ENCODE peak calls at places on chromosomes 2 and 18, in four cellular contexts. B, M, V and W are unnamed samples.

GRCh38 chr2:185507703-185508102 is 230.9 kb upstream of the FSIP2 start:
- DNase-seq in B (no peak), M (no peak), V (no peak), W (no peak)

GRCh38 chr2:69582582-69583176 is 60.9 kb downstream of the AAK1 start:
- DNase-seq in B (no peak), M (no peak), V (no peak), W (no peak)

GRCh38 chr2:7703523-7704144 is 786.4 kb downstream of the RNF144A start:
- DNase-seq in B (no peak), M (no peak), V (no peak), W (no peak)

GRCh38 chr18:48861181-48861715 is 89.5 kb downstream of the SMAD7 start:
- DNase-seq in B (no peak), M (no peak), V (no peak), W (no peak)

GRCh38 chr2:209661286-209661685 is 110.3 kb upstream of the UNC80 start:
- DNase-seq in B (no peak), M (no peak), V (no peak), W (no peak)

GRCh38 chr2:43467889-43468288 is 127.9 kb downstream of the THADA start:
- DNase-seq in B (no peak), M (no peak), V (no peak), W (no peak)

GRCh38 chr2:12816379-12817306 is 99.9 kb downstream of the TRIB2 start:
- DNase-seq in B (no peak), M (no peak), V (no peak), W (no peak)

GRCh38 chr2:30178618-30179404 is 32.0 kb downstream of the YPEL5 start:
- DNase-seq in B (peak; percentile 22), M (no peak), V (peak; percentile 27), W (no peak)

GRCh38 chr2:64525323-64525625 is 1.1 kb downstream of the AFTPH start:
- DNase-seq in B (peak; percentile 11), M (no peak), V (no peak), W (no peak)

GRCh38 chr2:16318474-16319195 is 347.0 kb downstream of the CYRIA start:
- DNase-seq in B (peak; percentile 14), M (no peak), V (no peak), W (no peak)

GRCh38 chr2:30232801-30233130 is 1.4 kb downstream of the LBH start:
- DNase-seq in B (peak; percentile 41), M (no peak), V (no peak), W (no peak)

GRCh38 chr18:76488190-76488589 is 6.9 kb downstream of the ZNF516 start:
- DNase-seq in B (no peak), M (no peak), V (no peak), W (no peak)

GRCh38 chr2:16612490-16612889 is 53.1 kb downstream of the CYRIA start:
- DNase-seq in B (no peak), M (no peak), V (no peak), W (no peak)

GRCh38 chr18:65057439-65058083 is 693.3 kb upstream of the CDH7 start:
- DNase-seq in B (no peak), M (no peak), V (no peak), W (no peak)

GRCh38 chr2:172273910-172274571 is 153.3 kb upstream of the ITGA6 start:
- DNase-seq in B (no peak), M (no peak), V (no peak), W (no peak)

GRCh38 chr2:26922638-26923466 is 47.6 kb upstream of the MAPRE3 start:
- DNase-seq in B (peak; percentile 28), M (no peak), V (no peak), W (no peak)

GRCh38 chr2:222707689-222708273 is 36.3 kb downstream of the MOGAT1 start:
- DNase-seq in B (no peak), M (no peak), V (no peak), W (no peak)

GRCh38 chr18:60684843-60685513 is 312.4 kb upstream of the MC4R start:
- DNase-seq in B (no peak), M (no peak), V (no peak), W (no peak)

GRCh38 chr18:5914016-5914415 is 18.7 kb upstream of the TMEM200C start:
- DNase-seq in B (no peak), M (no peak), V (no peak), W (no peak)

GRCh38 chr18:62512532-62512931 is 10.3 kb upstream of the ZCCHC2 start:
- DNase-seq in B (no peak), M (no peak), V (no peak), W (no peak)

GRCh38 chr2:47811668-47812067 is 28.7 kb downstream of the MSH6 start:
- DNase-seq in B (no peak), M (no peak), V (no peak), W (no peak)

GRCh38 chr2:105409717-105410116 is 10.9 kb upstream of the FHL2 start:
- DNase-seq in B (peak; percentile 54), M (no peak), V (peak; percentile 32), W (no peak)

GRCh38 chr2:220465700-220466099 is 838.3 kb downstream of the SLC4A3 start:
- DNase-seq in B (no peak), M (no peak), V (no peak), W (no peak)

GRCh38 chr2:218169757-218170546 is 3.2 kb upstream of the CXCR1 start:
- DNase-seq in B (no peak), M (no peak), V (no peak), W (no peak)

GRCh38 chr2:120628248-120628647 is 107.4 kb upstream of the GLI2 start:
- DNase-seq in B (no peak), M (no peak), V (no peak), W (no peak)

GRCh38 chr2:222594679-222595078 is 61.2 kb downstream of the FARSB start:
- DNase-seq in B (peak; percentile 28), M (no peak), V (no peak), W (no peak)

GRCh38 chr2:36785179-36785795 is 88.8 kb downstream of the VIT start:
- DNase-seq in B (peak; percentile 73), M (no peak), V (peak; percentile 48), W (no peak)

GRCh38 chr2:143934170-143934912 is 585.6 kb downstream of the ZEB2 start:
- DNase-seq in B (no peak), M (no peak), V (no peak), W (no peak)

GRCh38 chr2:170817247-170817998 is 736 bp downstream of the GAD1 start:
- DNase-seq in B (no peak), M (no peak), V (no peak), W (no peak)

GRCh38 chr2:218585541-218585940 is 16.9 kb downstream of the CNOT9 start:
- DNase-seq in B (no peak), M (no peak), V (no peak), W (no peak)

GRCh38 chr18:69890558-69890957 is 57.1 kb downstream of the CD226 start:
- DNase-seq in B (no peak), M (no peak), V (no peak), W (no peak)

GRCh38 chr2:113253453-113253852 is 25.3 kb downstream of the PAX8 start:
- DNase-seq in B (no peak), M (no peak), V (no peak), W (no peak)

GRCh38 chr2:176535480-176536113 is 266.4 kb downstream of the MTX2 start:
- DNase-seq in B (no peak), M (no peak), V (no peak), W (no peak)

GRCh38 chr2:238869293-238870124 is 21.6 kb downstream of the TWIST2 start:
- DNase-seq in B (no peak), M (peak; percentile 55), V (no peak), W (no peak)

GRCh38 chr2:238865744-238866355 is 18.0 kb downstream of the TWIST2 start:
- DNase-seq in B (no peak), M (peak; percentile 59), V (no peak), W (peak; percentile 61)

GRCh38 chr2:238868616-238869292 is 20.9 kb downstream of the TWIST2 start:
- DNase-seq in B (peak; percentile 59), M (peak; percentile 91), V (peak; percentile 65), W (peak; percentile 90)

GRCh38 chr2:238866656-238867277 is 18.9 kb downstream of the TWIST2 start:
- DNase-seq in B (no peak), M (peak; percentile 54), V (no peak), W (no peak)

DNA sequence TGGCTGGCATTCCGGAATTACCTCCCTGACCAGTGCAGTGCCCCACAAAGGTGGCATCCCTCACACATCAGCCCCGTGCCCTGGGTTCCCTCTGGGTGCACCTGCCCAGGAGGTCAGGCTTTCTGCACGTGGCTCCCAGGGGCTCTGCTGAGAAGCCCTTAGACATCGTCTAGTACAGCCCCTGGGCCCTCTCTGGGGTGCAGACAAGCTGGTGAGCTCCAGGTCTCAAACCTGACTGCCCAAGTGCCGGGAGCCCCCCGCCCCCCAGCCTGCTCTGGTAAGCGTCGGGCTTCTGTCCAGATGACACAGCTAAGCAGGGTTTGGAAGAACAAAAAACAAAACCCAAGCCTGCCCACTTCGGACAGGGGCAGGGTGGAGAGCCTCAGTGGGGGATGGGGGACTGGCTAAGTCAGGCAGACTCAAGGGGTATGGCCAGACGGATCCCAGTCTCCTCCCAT is 20.2 kb downstream of the TWIST2 start:
- DNase-seq in B (no peak), M (peak; percentile 70), V (no peak), W (no peak)
- H3K4me1 ChIP-seq in B (peaks cover 42% of the 10 kb centered on the region), M (peaks cover 36% of the 10 kb centered on the region), V (peaks cover 65% of the 10 kb centered on the region), W (peaks cover 38% of the 10 kb centered on the region)

GRCh38 chr18:79725486-79725885 is 45.9 kb downstream of the CTDP1 start:
- DNase-seq in B (no peak), M (no peak), V (no peak), W (no peak)

GRCh38 chr18:79723036-79723435 is 43.4 kb downstream of the CTDP1 start:
- DNase-seq in B (no peak), M (no peak), V (no peak), W (no peak)

GRCh38 chr18:79724299-79725080 is 44.9 kb downstream of the CTDP1 start:
- DNase-seq in B (peak; percentile 45), M (no peak), V (no peak), W (no peak)

GRCh38 chr18:79726721-79727120 is 47.1 kb downstream of the CTDP1 start:
- DNase-seq in B (no peak), M (no peak), V (no peak), W (no peak)

GRCh38 chr18:79723628-79724027 is 44.0 kb downstream of the CTDP1 start:
- DNase-seq in B (peak; percentile 53), M (no peak), V (no peak), W (no peak)
- H3K36me3 ChIP-seq in B (peaks cover 45% of the 10 kb centered on the region), M (peaks cover 91% of the 10 kb centered on the region), V (no peaks in the 10 kb centered on the region), W (peaks cover 6% of the 10 kb centered on the region)

DNA sequence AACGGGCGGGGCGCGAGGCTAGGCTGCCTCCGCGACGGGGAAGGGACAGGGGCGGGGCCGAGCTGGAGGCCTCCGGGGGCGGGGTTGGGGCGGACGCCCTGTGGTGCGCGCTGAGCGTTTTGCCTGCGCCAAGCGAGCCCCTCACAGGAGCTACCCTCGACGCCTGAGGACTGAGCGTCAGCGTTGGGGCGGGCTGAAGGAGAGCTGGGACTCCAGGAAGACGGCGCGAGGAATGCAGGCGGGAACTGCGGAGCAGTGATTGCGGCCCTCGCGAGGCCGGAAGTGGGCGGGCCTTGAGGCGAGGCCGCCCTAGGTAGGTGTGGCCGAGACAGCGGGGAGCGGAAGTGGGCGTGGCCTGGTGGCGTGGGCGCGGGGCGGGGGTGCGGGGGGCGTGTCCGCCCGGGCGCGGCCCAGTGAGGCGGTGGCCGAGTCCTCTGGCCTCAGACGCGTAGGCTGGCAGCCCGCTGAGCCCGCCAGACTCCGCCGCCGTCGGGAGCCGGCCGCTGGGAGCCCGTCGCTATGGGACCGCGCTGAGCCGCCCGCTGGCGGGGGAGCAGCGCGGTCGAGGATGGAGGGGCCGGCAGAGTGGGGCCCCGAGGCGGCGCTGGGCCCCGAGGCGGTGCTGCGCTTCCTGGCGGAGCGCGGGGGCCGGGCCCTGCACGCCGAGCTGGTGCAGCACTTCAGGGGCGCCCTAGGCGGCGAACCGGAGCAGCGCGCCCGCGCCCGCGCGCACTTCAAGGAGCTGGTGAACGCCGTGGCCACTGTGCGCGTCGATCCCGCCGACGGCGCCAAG is at the start of the genes SEPTIN10 and SOWAHC:
- DNase-seq in B (peak; percentile 96), M (peak; percentile 96), V (peak; percentile 94), W (peak; percentile 96)
- TF ChIP-seq EP300 in B (peak; percentile 11), M (peak; percentile 15), V (peak; percentile 71), W (no peak)

GRCh38 chr2:21454839-21455238 is 331.1 kb downstream of the TDRD15 start:
- DNase-seq in B (no peak), M (no peak), V (no peak), W (no peak)
- H3K4me1 ChIP-seq in B (no peaks in the 10 kb centered on the region), M (no peaks in the 10 kb centered on the region), V (no peaks in the 10 kb centered on the region), W (no peaks in the 10 kb centered on the region)